ENCODE peak calls at places on chromosomes 4 and X, in seven cellular contexts. P is tibial nerve, Y is adrenal gland, Q is foreskin fibroblast, I is transverse colon, J is H1, E is right lobe of liver. T is an unnamed sample.

GRCh38 chr4:84529169-84529751 is 30.2 kb upstream of the NKX6-1 start:
- DNase-seq in P (no peak), J (no peak), I (no peak), E (no peak), Q (peak; percentile 45), Y (no peak), T (peak; percentile 20)

GRCh38 chr4:122992111-122992510 is 69.7 kb upstream of the NUDT6 start:
- DNase-seq in P (no peak), Q (peak; percentile 13), I (no peak), Y (no peak), E (no peak), J (no peak), T (peak; percentile 31)

GRCh38 chr4:147096667-147097604 is 151.3 kb upstream of the TTC29 start:
- DNase-seq in P (no peak), J (no peak), I (no peak), Y (no peak), E (no peak), Q (peak; percentile 78), T (peak; percentile 77)

GRCh38 chrX:149682956-149683947 is 28.6 kb upstream of the MAGEA11 start:
- DNase-seq in P (no peak), Q (no peak), Y (no peak), I (no peak), E (no peak), J (no peak), T (no peak)

GRCh38 chr4:134122903-134123302 is 78.7 kb downstream of the PABPC4L start:
- DNase-seq in E (no peak), J (no peak), Y (no peak), P (no peak), Q (no peak), I (no peak), T (no peak)

GRCh38 chrX:56813318-56813837 is 84.3 kb downstream of the NBDY start:
- DNase-seq in P (no peak), I (no peak), E (no peak), J (no peak), Q (peak; percentile 64), Y (no peak), T (peak; percentile 83)

GRCh38 chr4:100486496-100486895 is 31.3 kb downstream of the EMCN start:
- DNase-seq in P (no peak), E (no peak), J (no peak), I (no peak), Q (no peak), Y (no peak), T (no peak)

GRCh38 chr4:3874525-3875110 is 108.4 kb downstream of the ADRA2C start:
- DNase-seq in Q (no peak), J (no peak), E (peak; percentile 30), Y (no peak), P (no peak), I (no peak), T (no peak)

GRCh38 chrX:44972132-44972531 is 99.1 kb downstream of the KDM6A start:
- DNase-seq in I (no peak), E (no peak), J (no peak), Q (no peak), Y (no peak), P (no peak), T (no peak)

GRCh38 chrX:15384304-15384703 is at the start of gene VEGFD:
- DNase-seq in J (no peak), Q (peak; percentile 79), Y (no peak), I (no peak), E (peak; percentile 42), P (no peak), T (peak; percentile 65)

GRCh38 chrX:76454456-76454927 is 27.0 kb downstream of the MAGEE1 start:
- DNase-seq in Y (no peak), P (no peak), J (peak; percentile 52), E (no peak), Q (peak; percentile 0), I (no peak), T (peak; percentile 17)

GRCh38 chrX:135498236-135498635 is 22.2 kb upstream of the INTS6L start:
- DNase-seq in Y (no peak), E (no peak), I (no peak), P (no peak), J (no peak), Q (no peak), T (no peak)

GRCh38 chr4:7460591-7460990 is 25.9 kb upstream of the PSAPL1 start:
- DNase-seq in I (no peak), E (no peak), J (no peak), Y (no peak), P (no peak), Q (no peak), T (peak; percentile 7)

GRCh38 chrX:74138943-74139342 is 165.0 kb upstream of the ZCCHC13 start:
- DNase-seq in P (no peak), Y (no peak), J (no peak), I (no peak), Q (no peak), E (no peak), T (no peak)

GRCh38 chrX:54710920-54711319 is 87.1 kb downstream of the ITIH6 start:
- DNase-seq in P (no peak), I (no peak), J (no peak), Q (no peak), E (no peak), Y (no peak), T (no peak)

GRCh38 chr4:5824635-5825034 is 68.3 kb downstream of the CRMP1 start:
- DNase-seq in P (no peak), Q (peak; percentile 68), I (no peak), Y (no peak), E (no peak), J (no peak), T (peak; percentile 35)

GRCh38 chr4:139794158-139794954 is 128.7 kb downstream of the MGST2 start:
- DNase-seq in P (no peak), E (no peak), J (no peak), Y (no peak), Q (peak; percentile 82), I (no peak), T (peak; percentile 94)

GRCh38 chr4:121706595-121707021 is 9.8 kb upstream of the ANXA5 start:
- DNase-seq in E (no peak), I (no peak), Q (peak; percentile 62), Y (no peak), J (no peak), P (no peak), T (peak; percentile 93)

GRCh38 chrX:50081282-50081955 is 119.4 kb downstream of the AKAP4 start:
- DNase-seq in I (peak; percentile 27), J (peak; percentile 43), Y (peak; percentile 23), E (peak; percentile 51), Q (peak; percentile 43), P (no peak), T (peak; percentile 26)

GRCh38 chr4:20681263-20681662 is 19.0 kb upstream of the PACRGL start:
- DNase-seq in Y (no peak), I (peak; percentile 12), P (no peak), Q (no peak), E (no peak), J (no peak), T (no peak)

GRCh38 chr4:79259242-79259641 is 66.6 kb downstream of the NAA11 start:
- DNase-seq in Y (no peak), Q (no peak), P (no peak), E (no peak), I (no peak), J (no peak), T (no peak)

DNA sequence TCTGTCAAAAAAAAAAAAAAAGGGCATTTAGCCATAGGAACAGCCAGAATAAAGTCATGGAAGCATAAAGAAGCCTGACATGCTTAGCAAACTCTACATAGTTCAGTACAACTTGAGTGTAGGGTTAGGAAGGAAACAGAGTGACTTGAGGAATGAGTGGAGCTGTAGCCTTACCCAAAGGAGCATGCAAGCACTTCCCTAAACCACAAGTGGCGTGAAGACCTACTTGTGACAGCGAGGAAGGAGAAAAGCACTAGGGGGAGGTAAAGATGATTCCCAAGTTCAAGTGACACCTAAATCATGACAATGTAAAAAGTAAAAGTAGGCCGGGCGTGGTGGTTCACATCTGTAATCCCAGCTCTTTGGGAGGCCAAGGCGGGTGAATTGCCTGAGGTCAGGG is 21.8 kb upstream of the IQSEC2 start:
- DNase-seq in Q (no peak), Y (no peak), J (no peak), E (no peak), P (no peak), I (no peak), T (no peak)
- TF ChIP-seq CTCF in Q (no peak), Y (no peak), J (no peak), E (no peak), P (no peak), I (no peak), T (no peak)

DNA sequence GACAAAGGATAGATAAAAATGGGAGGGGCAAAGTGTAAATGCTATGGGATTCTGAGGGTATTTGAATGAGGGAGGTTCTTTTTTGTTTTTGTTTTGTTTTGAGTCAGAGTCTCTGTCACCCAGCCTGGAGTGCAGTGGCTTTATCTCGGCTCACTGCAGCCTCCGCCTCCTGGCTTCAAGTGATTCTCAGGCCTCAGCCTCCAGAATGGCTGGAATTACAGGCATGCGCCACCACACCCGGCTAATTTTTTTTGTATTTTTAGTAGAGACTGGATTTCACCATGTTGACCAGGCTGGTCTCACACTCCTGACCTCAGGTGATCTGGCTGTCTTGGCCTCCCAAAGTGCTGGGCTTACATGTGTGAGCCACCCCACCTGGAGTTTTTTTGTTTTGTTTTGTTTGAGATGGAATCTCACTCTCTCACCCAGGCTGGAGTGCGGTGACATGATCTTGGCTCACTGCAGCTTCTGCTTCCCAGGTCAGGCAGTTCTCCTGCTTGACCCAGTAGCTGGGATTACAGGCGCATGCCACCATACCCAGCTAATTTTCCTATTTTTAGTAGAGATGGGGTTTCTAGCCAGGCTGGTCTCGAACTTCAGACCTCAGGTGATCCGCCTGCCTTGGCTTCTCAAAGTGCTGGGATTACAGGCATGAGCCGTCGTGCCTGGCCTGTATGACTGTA is 9.0 kb downstream of the UBE2K start:
- DNase-seq in P (no peak), Y (no peak), I (no peak), E (peak; percentile 25), J (peak; percentile 44), Q (no peak), T (peak; percentile 55)
- H3K4me3 ChIP-seq in P (no peak overlapping the region), Y (no peak overlapping the region), I (no peak overlapping the region), E (no peak overlapping the region), J (no peak overlapping the region), Q (no peak overlapping the region), T (no peak overlapping the region)

GRCh38 chrX:65750674-65751469 is 83.4 kb downstream of the MSN start:
- DNase-seq in P (no peak), J (no peak), E (no peak), I (peak; percentile 21), Y (no peak), Q (no peak), T (peak; percentile 12)

GRCh38 chrX:65744965-65745364 is 77.5 kb downstream of the MSN start:
- DNase-seq in P (no peak), Q (peak; percentile 59), J (no peak), Y (no peak), E (no peak), I (no peak), T (peak; percentile 44)

GRCh38 chrX:65741823-65742222 is 74.4 kb downstream of the MSN start:
- DNase-seq in P (no peak), I (no peak), Y (no peak), J (no peak), Q (no peak), E (no peak), T (no peak)

GRCh38 chrX:65745427-65745826 is 78.0 kb downstream of the MSN start:
- DNase-seq in Q (no peak), I (no peak), J (no peak), Y (no peak), P (no peak), E (no peak), T (no peak)

GRCh38 chrX:65745992-65746391 is 78.5 kb downstream of the MSN start:
- DNase-seq in P (no peak), Y (no peak), I (peak; percentile 34), Q (peak; percentile 42), E (no peak), J (no peak), T (no peak)
- TF ChIP-seq CTCF in P (no peak), Y (no peak), I (peak; percentile 38), Q (no peak), E (no peak), J (peak; percentile 4), T (no peak)

GRCh38 chrX:619812-620493 is 10.6 kb upstream of the SHOX start:
- DNase-seq in Y (no peak), P (no peak), Q (peak; percentile 50), I (no peak), E (peak; percentile 30), J (peak; percentile 60), T (no peak)
- H3K4me3 ChIP-seq in Y (no peak overlapping the region), P (no peak overlapping the region), Q (no peak overlapping the region), I (no peak overlapping the region), E (no peak overlapping the region), J (peak overlapping the region; percentile 0), T (no peak overlapping the region)